ENCODE peak calls at places on chromosomes 13 and 19, in seven cellular contexts. One of them, this sample, is unnamed.

GRCh38 chr19:10686661-10687517 is 14.3 kb upstream of the QTRT1 start:
- DNase-seq in HS-27A: no peak
- DNase-seq in HL-60: no peak
- DNase-seq in activated naive CD8-positive, alpha-beta T cell treated with anti-CD3 and anti-CD28 coated beads, Interleukin-2, amount 50 U/mL, for 24 hours: no peak
- DNase-seq in stimulated activated CD4-positive, alpha-beta T cell treated with anti-CD3 and anti-CD28 coated beads, TNF-alpha, amount 100 ng/mL, for 1 hour: no peak
- DNase-seq in non-pigmented ciliary epithelial cell: no peak
- DNase-seq in GM12891: no peak
- DNase-seq in this sample: no peak

GRCh38 chr13:95477187-95477586 is 75.3 kb upstream of the CLDN10 start:
- DNase-seq in HS-27A: no peak
- DNase-seq in HL-60: no peak
- DNase-seq in activated naive CD8-positive, alpha-beta T cell treated with anti-CD3 and anti-CD28 coated beads, Interleukin-2, amount 50 U/mL, for 24 hours: no peak
- DNase-seq in non-pigmented ciliary epithelial cell: no peak
- DNase-seq in stimulated activated CD4-positive, alpha-beta T cell treated with anti-CD3 and anti-CD28 coated beads, TNF-alpha, amount 100 ng/mL, for 1 hour: no peak
- DNase-seq in GM12891: no peak
- DNase-seq in this sample: no peak

GRCh38 chr19:13014101-13014920 is 19.0 kb downstream of the NFIX start:
- DNase-seq in stimulated activated CD4-positive, alpha-beta T cell treated with anti-CD3 and anti-CD28 coated beads, TNF-alpha, amount 100 ng/mL, for 1 hour: no peak
- DNase-seq in HS-27A: no peak
- DNase-seq in GM12891: no peak
- DNase-seq in HL-60: peak
- DNase-seq in non-pigmented ciliary epithelial cell: no peak
- DNase-seq in activated naive CD8-positive, alpha-beta T cell treated with anti-CD3 and anti-CD28 coated beads, Interleukin-2, amount 50 U/mL, for 24 hours: peak
- DNase-seq in this sample: no peak

GRCh38 chr19:6678690-6679109 is 8.7 kb upstream of the TNFSF14 start:
- DNase-seq in HL-60: no peak
- DNase-seq in GM12891: no peak
- DNase-seq in non-pigmented ciliary epithelial cell: peak
- DNase-seq in stimulated activated CD4-positive, alpha-beta T cell treated with anti-CD3 and anti-CD28 coated beads, TNF-alpha, amount 100 ng/mL, for 1 hour: no peak
- DNase-seq in HS-27A: no peak
- DNase-seq in activated naive CD8-positive, alpha-beta T cell treated with anti-CD3 and anti-CD28 coated beads, Interleukin-2, amount 50 U/mL, for 24 hours: peak
- DNase-seq in this sample: no peak

GRCh38 chr13:108494991-108495661 is 134.3 kb upstream of the MYO16 start:
- DNase-seq in non-pigmented ciliary epithelial cell: no peak
- DNase-seq in activated naive CD8-positive, alpha-beta T cell treated with anti-CD3 and anti-CD28 coated beads, Interleukin-2, amount 50 U/mL, for 24 hours: no peak
- DNase-seq in stimulated activated CD4-positive, alpha-beta T cell treated with anti-CD3 and anti-CD28 coated beads, TNF-alpha, amount 100 ng/mL, for 1 hour: no peak
- DNase-seq in HL-60: no peak
- DNase-seq in GM12891: no peak
- DNase-seq in HS-27A: no peak
- DNase-seq in this sample: no peak

GRCh38 chr19:42401365-42402303 is 11.5 kb upstream of the CNFN start:
- DNase-seq in stimulated activated CD4-positive, alpha-beta T cell treated with anti-CD3 and anti-CD28 coated beads, TNF-alpha, amount 100 ng/mL, for 1 hour: peak
- DNase-seq in non-pigmented ciliary epithelial cell: no peak
- DNase-seq in HS-27A: peak
- DNase-seq in HL-60: peak
- DNase-seq in activated naive CD8-positive, alpha-beta T cell treated with anti-CD3 and anti-CD28 coated beads, Interleukin-2, amount 50 U/mL, for 24 hours: peak
- DNase-seq in GM12891: peak
- DNase-seq in this sample: peak

GRCh38 chr13:29569253-29570057 is 26.0 kb downstream of the SLC7A1 start:
- DNase-seq in stimulated activated CD4-positive, alpha-beta T cell treated with anti-CD3 and anti-CD28 coated beads, TNF-alpha, amount 100 ng/mL, for 1 hour: no peak
- DNase-seq in HL-60: no peak
- DNase-seq in activated naive CD8-positive, alpha-beta T cell treated with anti-CD3 and anti-CD28 coated beads, Interleukin-2, amount 50 U/mL, for 24 hours: no peak
- DNase-seq in HS-27A: no peak
- DNase-seq in non-pigmented ciliary epithelial cell: no peak
- DNase-seq in GM12891: no peak
- DNase-seq in this sample: no peak

GRCh38 chr13:62684359-62684758 is 1268.7 kb upstream of the PCDH20 start:
- DNase-seq in non-pigmented ciliary epithelial cell: no peak
- DNase-seq in HL-60: no peak
- DNase-seq in GM12891: no peak
- DNase-seq in activated naive CD8-positive, alpha-beta T cell treated with anti-CD3 and anti-CD28 coated beads, Interleukin-2, amount 50 U/mL, for 24 hours: no peak
- DNase-seq in stimulated activated CD4-positive, alpha-beta T cell treated with anti-CD3 and anti-CD28 coated beads, TNF-alpha, amount 100 ng/mL, for 1 hour: no peak
- DNase-seq in HS-27A: no peak
- DNase-seq in this sample: no peak

GRCh38 chr19:33545209-33545981 is 23.8 kb upstream of the PEPD start:
- DNase-seq in activated naive CD8-positive, alpha-beta T cell treated with anti-CD3 and anti-CD28 coated beads, Interleukin-2, amount 50 U/mL, for 24 hours: no peak
- DNase-seq in GM12891: no peak
- DNase-seq in HL-60: no peak
- DNase-seq in HS-27A: no peak
- DNase-seq in stimulated activated CD4-positive, alpha-beta T cell treated with anti-CD3 and anti-CD28 coated beads, TNF-alpha, amount 100 ng/mL, for 1 hour: no peak
- DNase-seq in non-pigmented ciliary epithelial cell: no peak
- DNase-seq in this sample: no peak

GRCh38 chr13:27791146-27791900 is 960 bp upstream of the GSX1 start:
- DNase-seq in non-pigmented ciliary epithelial cell: no peak
- DNase-seq in stimulated activated CD4-positive, alpha-beta T cell treated with anti-CD3 and anti-CD28 coated beads, TNF-alpha, amount 100 ng/mL, for 1 hour: no peak
- DNase-seq in GM12891: no peak
- DNase-seq in HL-60: no peak
- DNase-seq in HS-27A: no peak
- DNase-seq in activated naive CD8-positive, alpha-beta T cell treated with anti-CD3 and anti-CD28 coated beads, Interleukin-2, amount 50 U/mL, for 24 hours: no peak
- DNase-seq in this sample: peak

GRCh38 chr19:13841339-13842293 is 35.3 kb upstream of the NANOS3 start:
- DNase-seq in HS-27A: no peak
- DNase-seq in GM12891: no peak
- DNase-seq in activated naive CD8-positive, alpha-beta T cell treated with anti-CD3 and anti-CD28 coated beads, Interleukin-2, amount 50 U/mL, for 24 hours: peak
- DNase-seq in stimulated activated CD4-positive, alpha-beta T cell treated with anti-CD3 and anti-CD28 coated beads, TNF-alpha, amount 100 ng/mL, for 1 hour: no peak
- DNase-seq in HL-60: peak
- DNase-seq in non-pigmented ciliary epithelial cell: no peak
- DNase-seq in this sample: no peak

GRCh38 chr19:17171874-17172273 is 43.3 kb upstream of the USE1 start:
- DNase-seq in HS-27A: no peak
- DNase-seq in activated naive CD8-positive, alpha-beta T cell treated with anti-CD3 and anti-CD28 coated beads, Interleukin-2, amount 50 U/mL, for 24 hours: no peak
- DNase-seq in stimulated activated CD4-positive, alpha-beta T cell treated with anti-CD3 and anti-CD28 coated beads, TNF-alpha, amount 100 ng/mL, for 1 hour: no peak
- DNase-seq in GM12891: no peak
- DNase-seq in HL-60: no peak
- DNase-seq in non-pigmented ciliary epithelial cell: no peak
- DNase-seq in this sample: no peak

GRCh38 chr13:73767747-73768315 is 366.4 kb downstream of the KLF12 start:
- DNase-seq in HS-27A: no peak
- DNase-seq in HL-60: no peak
- DNase-seq in GM12891: no peak
- DNase-seq in stimulated activated CD4-positive, alpha-beta T cell treated with anti-CD3 and anti-CD28 coated beads, TNF-alpha, amount 100 ng/mL, for 1 hour: no peak
- DNase-seq in non-pigmented ciliary epithelial cell: no peak
- DNase-seq in activated naive CD8-positive, alpha-beta T cell treated with anti-CD3 and anti-CD28 coated beads, Interleukin-2, amount 50 U/mL, for 24 hours: peak
- DNase-seq in this sample: peak

GRCh38 chr19:18220632-18221275 is 5.5 kb downstream of the PDE4C start:
- DNase-seq in GM12891: no peak
- DNase-seq in stimulated activated CD4-positive, alpha-beta T cell treated with anti-CD3 and anti-CD28 coated beads, TNF-alpha, amount 100 ng/mL, for 1 hour: no peak
- DNase-seq in HL-60: no peak
- DNase-seq in HS-27A: no peak
- DNase-seq in activated naive CD8-positive, alpha-beta T cell treated with anti-CD3 and anti-CD28 coated beads, Interleukin-2, amount 50 U/mL, for 24 hours: no peak
- DNase-seq in non-pigmented ciliary epithelial cell: no peak
- DNase-seq in this sample: no peak

GRCh38 chr19:45402469-45403070 is 2.3 kb downstream of the PPP1R13L start:
- DNase-seq in non-pigmented ciliary epithelial cell: no peak
- DNase-seq in GM12891: no peak
- DNase-seq in HL-60: no peak
- DNase-seq in HS-27A: no peak
- DNase-seq in stimulated activated CD4-positive, alpha-beta T cell treated with anti-CD3 and anti-CD28 coated beads, TNF-alpha, amount 100 ng/mL, for 1 hour: no peak
- DNase-seq in activated naive CD8-positive, alpha-beta T cell treated with anti-CD3 and anti-CD28 coated beads, Interleukin-2, amount 50 U/mL, for 24 hours: peak
- DNase-seq in this sample: no peak

GRCh38 chr19:38175422-38175821 is 48.6 kb downstream of the DPF1 start:
- DNase-seq in non-pigmented ciliary epithelial cell: no peak
- DNase-seq in activated naive CD8-positive, alpha-beta T cell treated with anti-CD3 and anti-CD28 coated beads, Interleukin-2, amount 50 U/mL, for 24 hours: no peak
- DNase-seq in HS-27A: no peak
- DNase-seq in stimulated activated CD4-positive, alpha-beta T cell treated with anti-CD3 and anti-CD28 coated beads, TNF-alpha, amount 100 ng/mL, for 1 hour: no peak
- DNase-seq in HL-60: no peak
- DNase-seq in GM12891: no peak
- DNase-seq in this sample: no peak

GRCh38 chr13:84661718-84662117 is 779.4 kb upstream of the SLITRK1 start:
- DNase-seq in HL-60: no peak
- DNase-seq in activated naive CD8-positive, alpha-beta T cell treated with anti-CD3 and anti-CD28 coated beads, Interleukin-2, amount 50 U/mL, for 24 hours: no peak
- DNase-seq in non-pigmented ciliary epithelial cell: no peak
- DNase-seq in GM12891: no peak
- DNase-seq in stimulated activated CD4-positive, alpha-beta T cell treated with anti-CD3 and anti-CD28 coated beads, TNF-alpha, amount 100 ng/mL, for 1 hour: no peak
- DNase-seq in HS-27A: no peak
- DNase-seq in this sample: no peak

GRCh38 chr19:9878511-9879196 is 43.5 kb downstream of the PIN1 start:
- DNase-seq in activated naive CD8-positive, alpha-beta T cell treated with anti-CD3 and anti-CD28 coated beads, Interleukin-2, amount 50 U/mL, for 24 hours: no peak
- DNase-seq in non-pigmented ciliary epithelial cell: no peak
- DNase-seq in stimulated activated CD4-positive, alpha-beta T cell treated with anti-CD3 and anti-CD28 coated beads, TNF-alpha, amount 100 ng/mL, for 1 hour: no peak
- DNase-seq in GM12891: no peak
- DNase-seq in HS-27A: no peak
- DNase-seq in HL-60: no peak
- DNase-seq in this sample: no peak

GRCh38 chr13:79663977-79664636 is 183.2 kb downstream of the NDFIP2 start:
- DNase-seq in non-pigmented ciliary epithelial cell: no peak
- DNase-seq in HS-27A: no peak
- DNase-seq in GM12891: no peak
- DNase-seq in HL-60: no peak
- DNase-seq in stimulated activated CD4-positive, alpha-beta T cell treated with anti-CD3 and anti-CD28 coated beads, TNF-alpha, amount 100 ng/mL, for 1 hour: no peak
- DNase-seq in activated naive CD8-positive, alpha-beta T cell treated with anti-CD3 and anti-CD28 coated beads, Interleukin-2, amount 50 U/mL, for 24 hours: no peak
- DNase-seq in this sample: no peak

GRCh38 chr13:54643863-54644262 is 1615.2 kb downstream of the OLFM4 start:
- DNase-seq in HS-27A: no peak
- DNase-seq in non-pigmented ciliary epithelial cell: no peak
- DNase-seq in HL-60: no peak
- DNase-seq in GM12891: no peak
- DNase-seq in stimulated activated CD4-positive, alpha-beta T cell treated with anti-CD3 and anti-CD28 coated beads, TNF-alpha, amount 100 ng/mL, for 1 hour: no peak
- DNase-seq in activated naive CD8-positive, alpha-beta T cell treated with anti-CD3 and anti-CD28 coated beads, Interleukin-2, amount 50 U/mL, for 24 hours: no peak
- DNase-seq in this sample: no peak

GRCh38 chr19:42032428-42032827 is 37.6 kb downstream of the GRIK5 start:
- DNase-seq in HL-60: no peak
- DNase-seq in activated naive CD8-positive, alpha-beta T cell treated with anti-CD3 and anti-CD28 coated beads, Interleukin-2, amount 50 U/mL, for 24 hours: no peak
- DNase-seq in GM12891: no peak
- DNase-seq in non-pigmented ciliary epithelial cell: no peak
- DNase-seq in stimulated activated CD4-positive, alpha-beta T cell treated with anti-CD3 and anti-CD28 coated beads, TNF-alpha, amount 100 ng/mL, for 1 hour: no peak
- DNase-seq in HS-27A: no peak
- DNase-seq in this sample: no peak

This sample was measured in DND-41.